ENCODE peak calls at places on chromosomes 4 and X, in seven cellular contexts. One of them, this sample, is unnamed.

GRCh38 chrX:68599256-68600152 is 48.0 kb upstream of the STARD8 start:
- DNase-seq in left lobe of liver: no peak
- DNase-seq in breast epithelium: no peak
- DNase-seq in tibial nerve: no peak
- DNase-seq in NCI-H1694: no peak
- DNase-seq in GM20000: no peak
- DNase-seq in stimulated activated CD8-positive, alpha-beta memory T cell treated with anti-CD3 and anti-CD28 coated beads, Interleukin-2, amount 100 ng/mL, for 48 hours: no peak
- DNase-seq in this sample: no peak

GRCh38 chrX:105564536-105564935 is 257.8 kb upstream of the NRK start:
- DNase-seq in left lobe of liver: no peak
- DNase-seq in breast epithelium: peak; percentile 18
- DNase-seq in tibial nerve: no peak
- DNase-seq in NCI-H1694: no peak
- DNase-seq in GM20000: no peak
- DNase-seq in stimulated activated CD8-positive, alpha-beta memory T cell treated with anti-CD3 and anti-CD28 coated beads, Interleukin-2, amount 100 ng/mL, for 48 hours: no peak
- DNase-seq in this sample: peak; percentile 58

GRCh38 chr4:108342325-108342986 is 173.7 kb upstream of the LEF1 start:
- DNase-seq in left lobe of liver: no peak
- DNase-seq in breast epithelium: no peak
- DNase-seq in tibial nerve: no peak
- DNase-seq in NCI-H1694: no peak
- DNase-seq in GM20000: no peak
- DNase-seq in stimulated activated CD8-positive, alpha-beta memory T cell treated with anti-CD3 and anti-CD28 coated beads, Interleukin-2, amount 100 ng/mL, for 48 hours: no peak
- DNase-seq in this sample: no peak

GRCh38 chrX:130676861-130677260 is 226.1 kb downstream of the ENOX2 start:
- DNase-seq in left lobe of liver: peak; percentile 43
- DNase-seq in breast epithelium: no peak
- DNase-seq in tibial nerve: no peak
- DNase-seq in NCI-H1694: no peak
- DNase-seq in GM20000: no peak
- DNase-seq in stimulated activated CD8-positive, alpha-beta memory T cell treated with anti-CD3 and anti-CD28 coated beads, Interleukin-2, amount 100 ng/mL, for 48 hours: no peak
- DNase-seq in this sample: no peak

GRCh38 chrX:129979207-129979920 is 3.1 kb upstream of the BCORL1 start:
- DNase-seq in left lobe of liver: no peak
- DNase-seq in breast epithelium: no peak
- DNase-seq in tibial nerve: no peak
- DNase-seq in NCI-H1694: no peak
- DNase-seq in GM20000: no peak
- DNase-seq in stimulated activated CD8-positive, alpha-beta memory T cell treated with anti-CD3 and anti-CD28 coated beads, Interleukin-2, amount 100 ng/mL, for 48 hours: no peak
- DNase-seq in this sample: no peak

GRCh38 chrX:104285201-104285600 is 30.5 kb upstream of the ESX1 start:
- DNase-seq in left lobe of liver: no peak
- DNase-seq in breast epithelium: no peak
- DNase-seq in tibial nerve: no peak
- DNase-seq in NCI-H1694: no peak
- DNase-seq in GM20000: no peak
- DNase-seq in stimulated activated CD8-positive, alpha-beta memory T cell treated with anti-CD3 and anti-CD28 coated beads, Interleukin-2, amount 100 ng/mL, for 48 hours: no peak
- DNase-seq in this sample: no peak

GRCh38 chr4:56040842-56041241 is 92.1 kb downstream of the CEP135 start:
- DNase-seq in left lobe of liver: no peak
- DNase-seq in breast epithelium: no peak
- DNase-seq in tibial nerve: no peak
- DNase-seq in NCI-H1694: no peak
- DNase-seq in GM20000: no peak
- DNase-seq in stimulated activated CD8-positive, alpha-beta memory T cell treated with anti-CD3 and anti-CD28 coated beads, Interleukin-2, amount 100 ng/mL, for 48 hours: no peak
- DNase-seq in this sample: no peak

GRCh38 chr4:886244-886643 is 45.9 kb downstream of the GAK start:
- DNase-seq in left lobe of liver: no peak
- DNase-seq in breast epithelium: no peak
- DNase-seq in tibial nerve: no peak
- DNase-seq in NCI-H1694: no peak
- DNase-seq in GM20000: no peak
- DNase-seq in stimulated activated CD8-positive, alpha-beta memory T cell treated with anti-CD3 and anti-CD28 coated beads, Interleukin-2, amount 100 ng/mL, for 48 hours: no peak
- DNase-seq in this sample: no peak

GRCh38 chr4:168585168-168586091 is 88.6 kb downstream of the PALLD start:
- DNase-seq in left lobe of liver: peak; percentile 65
- DNase-seq in breast epithelium: peak; percentile 81
- DNase-seq in tibial nerve: peak; percentile 71
- DNase-seq in NCI-H1694: peak; percentile 32
- DNase-seq in GM20000: peak; percentile 36
- DNase-seq in stimulated activated CD8-positive, alpha-beta memory T cell treated with anti-CD3 and anti-CD28 coated beads, Interleukin-2, amount 100 ng/mL, for 48 hours: no peak
- DNase-seq in this sample: no peak

GRCh38 chr4:83605744-83606172 is 69.8 kb downstream of the GPAT3 start:
- DNase-seq in left lobe of liver: no peak
- DNase-seq in breast epithelium: no peak
- DNase-seq in tibial nerve: no peak
- DNase-seq in NCI-H1694: no peak
- DNase-seq in GM20000: no peak
- DNase-seq in stimulated activated CD8-positive, alpha-beta memory T cell treated with anti-CD3 and anti-CD28 coated beads, Interleukin-2, amount 100 ng/mL, for 48 hours: no peak
- DNase-seq in this sample: no peak

GRCh38 chr4:8703857-8704495 is 111.4 kb downstream of the CPZ start:
- DNase-seq in left lobe of liver: peak; percentile 23
- DNase-seq in breast epithelium: no peak
- DNase-seq in tibial nerve: no peak
- DNase-seq in NCI-H1694: no peak
- DNase-seq in GM20000: no peak
- DNase-seq in stimulated activated CD8-positive, alpha-beta memory T cell treated with anti-CD3 and anti-CD28 coated beads, Interleukin-2, amount 100 ng/mL, for 48 hours: no peak
- DNase-seq in this sample: no peak

GRCh38 chrX:49111846-49112245 is 11.7 kb downstream of the GPKOW start:
- DNase-seq in left lobe of liver: peak; percentile 56
- DNase-seq in breast epithelium: peak; percentile 26
- DNase-seq in tibial nerve: no peak
- DNase-seq in NCI-H1694: no peak
- DNase-seq in GM20000: no peak
- DNase-seq in stimulated activated CD8-positive, alpha-beta memory T cell treated with anti-CD3 and anti-CD28 coated beads, Interleukin-2, amount 100 ng/mL, for 48 hours: no peak
- DNase-seq in this sample: no peak

GRCh38 chr4:127533028-127533700 is 99.6 kb upstream of the INTU start:
- DNase-seq in left lobe of liver: peak; percentile 77
- DNase-seq in breast epithelium: peak; percentile 32
- DNase-seq in tibial nerve: peak; percentile 27
- DNase-seq in NCI-H1694: no peak
- DNase-seq in GM20000: no peak
- DNase-seq in stimulated activated CD8-positive, alpha-beta memory T cell treated with anti-CD3 and anti-CD28 coated beads, Interleukin-2, amount 100 ng/mL, for 48 hours: no peak
- DNase-seq in this sample: no peak

GRCh38 chr4:121541696-121542095 is 155.1 kb downstream of the ANXA5 start:
- DNase-seq in left lobe of liver: no peak
- DNase-seq in breast epithelium: no peak
- DNase-seq in tibial nerve: no peak
- DNase-seq in NCI-H1694: no peak
- DNase-seq in GM20000: no peak
- DNase-seq in stimulated activated CD8-positive, alpha-beta memory T cell treated with anti-CD3 and anti-CD28 coated beads, Interleukin-2, amount 100 ng/mL, for 48 hours: no peak
- DNase-seq in this sample: no peak

GRCh38 chrX:70434352-70434866 is 10.2 kb upstream of the DLG3 start:
- DNase-seq in left lobe of liver: peak; percentile 80
- DNase-seq in breast epithelium: peak; percentile 82
- DNase-seq in tibial nerve: peak; percentile 63
- DNase-seq in NCI-H1694: peak; percentile 34
- DNase-seq in GM20000: peak; percentile 87
- DNase-seq in stimulated activated CD8-positive, alpha-beta memory T cell treated with anti-CD3 and anti-CD28 coated beads, Interleukin-2, amount 100 ng/mL, for 48 hours: peak; percentile 54
- DNase-seq in this sample: peak; percentile 35

GRCh38 chr4:144355809-144356757 is 215.6 kb upstream of the GYPA start:
- DNase-seq in left lobe of liver: no peak
- DNase-seq in breast epithelium: no peak
- DNase-seq in tibial nerve: peak; percentile 13
- DNase-seq in NCI-H1694: no peak
- DNase-seq in GM20000: peak; percentile 51
- DNase-seq in stimulated activated CD8-positive, alpha-beta memory T cell treated with anti-CD3 and anti-CD28 coated beads, Interleukin-2, amount 100 ng/mL, for 48 hours: no peak
- DNase-seq in this sample: peak; percentile 97